ENCODE peak calls at places on chromosomes 2 and 18, in four cellular contexts. One of them, this sample, is unnamed.

GRCh38 chr2:57105694-57106093 is 921.9 kb downstream of the CCDC85A start:
- DNase-seq in HFF-Myc: no peak
- DNase-seq in coronary artery: no peak
- DNase-seq in upper lobe of right lung: no peak
- DNase-seq in this sample: no peak

GRCh38 chr2:142531375-142531774 is 346.1 kb upstream of the KYNU start:
- DNase-seq in coronary artery: no peak
- DNase-seq in HFF-Myc: no peak
- DNase-seq in upper lobe of right lung: no peak
- DNase-seq in this sample: no peak

GRCh38 chr2:62760555-62760954 is 55.0 kb downstream of the EHBP1 start:
- DNase-seq in upper lobe of right lung: no peak
- DNase-seq in HFF-Myc: peak
- DNase-seq in coronary artery: no peak
- DNase-seq in this sample: no peak

GRCh38 chr18:78873916-78874505 is 105.6 kb upstream of the SALL3 start:
- DNase-seq in coronary artery: no peak
- DNase-seq in upper lobe of right lung: no peak
- DNase-seq in HFF-Myc: no peak
- DNase-seq in this sample: no peak

GRCh38 chr2:80501874-80502624 is 197.5 kb upstream of the LRRTM1 start:
- DNase-seq in coronary artery: no peak
- DNase-seq in HFF-Myc: no peak
- DNase-seq in upper lobe of right lung: no peak
- DNase-seq in this sample: no peak

GRCh38 chr2:98794214-98794810 is 63.4 kb upstream of the MGAT4A start:
- DNase-seq in coronary artery: no peak
- DNase-seq in HFF-Myc: no peak
- DNase-seq in upper lobe of right lung: no peak
- DNase-seq in this sample: no peak

GRCh38 chr18:23635283-23636040 is 27.2 kb downstream of the ANKRD29 start:
- DNase-seq in coronary artery: no peak
- DNase-seq in upper lobe of right lung: no peak
- DNase-seq in HFF-Myc: no peak
- DNase-seq in this sample: no peak

GRCh38 chr2:10331033-10331701 is 28.5 kb downstream of the HPCAL1 start:
- DNase-seq in HFF-Myc: no peak
- DNase-seq in upper lobe of right lung: peak
- DNase-seq in coronary artery: no peak
- DNase-seq in this sample: no peak

GRCh38 chr2:9057939-9058761 is 54.7 kb upstream of the MBOAT2 start:
- DNase-seq in upper lobe of right lung: no peak
- DNase-seq in HFF-Myc: peak
- DNase-seq in coronary artery: no peak
- DNase-seq in this sample: peak

GRCh38 chr18:8052237-8052701 is 485.2 kb downstream of the PTPRM start:
- DNase-seq in coronary artery: no peak
- DNase-seq in HFF-Myc: peak
- DNase-seq in upper lobe of right lung: no peak
- DNase-seq in this sample: no peak

GRCh38 chr2:129984426-129984825 is 5.0 kb downstream of the RAB6C start:
- DNase-seq in upper lobe of right lung: no peak
- DNase-seq in HFF-Myc: no peak
- DNase-seq in coronary artery: no peak
- DNase-seq in this sample: no peak

GRCh38 chr2:174788291-174788929 is 24.1 kb upstream of the CHRNA1 start:
- DNase-seq in HFF-Myc: peak
- DNase-seq in upper lobe of right lung: no peak
- DNase-seq in coronary artery: no peak
- DNase-seq in this sample: no peak

GRCh38 chr2:95062716-95063400 is 37.4 kb downstream of the MAL start:
- DNase-seq in coronary artery: no peak
- DNase-seq in HFF-Myc: no peak
- DNase-seq in upper lobe of right lung: no peak
- DNase-seq in this sample: no peak

GRCh38 chr2:206797376-206797775 is 32.0 kb downstream of the FASTKD2 start:
- DNase-seq in coronary artery: no peak
- DNase-seq in upper lobe of right lung: no peak
- DNase-seq in HFF-Myc: no peak
- DNase-seq in this sample: no peak

GRCh38 chr2:200913654-200914053 is 24.5 kb downstream of the NIF3L1 start:
- DNase-seq in upper lobe of right lung: no peak
- DNase-seq in HFF-Myc: no peak
- DNase-seq in coronary artery: no peak
- DNase-seq in this sample: no peak

GRCh38 chr18:74139414-74139813 is 8.2 kb downstream of the FBXO15 start:
- DNase-seq in coronary artery: no peak
- DNase-seq in upper lobe of right lung: no peak
- DNase-seq in HFF-Myc: no peak
- DNase-seq in this sample: no peak

GRCh38 chr2:234453216-234453615 is 43.7 kb downstream of the ARL4C start:
- DNase-seq in HFF-Myc: no peak
- DNase-seq in coronary artery: no peak
- DNase-seq in upper lobe of right lung: no peak
- DNase-seq in this sample: no peak

GRCh38 chr2:118089015-118089800 is 937 bp downstream of the INSIG2 start:
- DNase-seq in coronary artery: no peak
- DNase-seq in HFF-Myc: no peak
- DNase-seq in upper lobe of right lung: no peak
- DNase-seq in this sample: no peak

GRCh38 chr18:36724591-36725001 is 104.2 kb downstream of the TPGS2 start:
- DNase-seq in upper lobe of right lung: no peak
- DNase-seq in HFF-Myc: no peak
- DNase-seq in coronary artery: no peak
- DNase-seq in this sample: no peak

GRCh38 chr2:176269319-176270099 is at the start of gene MTX2:
- DNase-seq in HFF-Myc: peak
- DNase-seq in coronary artery: peak
- DNase-seq in upper lobe of right lung: peak
- DNase-seq in this sample: no peak

GRCh38 chr2:198144621-198145020 is 340.2 kb downstream of the PLCL1 start:
- DNase-seq in HFF-Myc: no peak
- DNase-seq in upper lobe of right lung: no peak
- DNase-seq in coronary artery: no peak
- DNase-seq in this sample: no peak

GRCh38 chr2:155010925-155011324 is 312.4 kb downstream of the KCNJ3 start:
- DNase-seq in coronary artery: no peak
- DNase-seq in HFF-Myc: no peak
- DNase-seq in upper lobe of right lung: no peak
- DNase-seq in this sample: no peak

GRCh38 chr2:128550801-128551416 is 232.2 kb upstream of the HS6ST1 start:
- DNase-seq in HFF-Myc: no peak
- DNase-seq in coronary artery: no peak
- DNase-seq in upper lobe of right lung: no peak
- DNase-seq in this sample: no peak

GRCh38 chr2:38690499-38691420 is 24.8 kb downstream of the GALM start:
- DNase-seq in HFF-Myc: peak
- DNase-seq in coronary artery: no peak
- DNase-seq in upper lobe of right lung: no peak
- DNase-seq in this sample: peak

GRCh38 chr2:39593439-39594393 is 72.0 kb upstream of the TMEM178A start:
- DNase-seq in coronary artery: no peak
- DNase-seq in HFF-Myc: peak
- DNase-seq in upper lobe of right lung: no peak
- DNase-seq in this sample: peak

GRCh38 chr2:112583497-112584133 is 794 bp upstream of the CHCHD5 start:
- DNase-seq in coronary artery: no peak
- DNase-seq in upper lobe of right lung: no peak
- DNase-seq in HFF-Myc: no peak
- DNase-seq in this sample: no peak

GRCh38 chr2:145715601-145716000 is 1195.7 kb upstream of the ZEB2 start:
- DNase-seq in upper lobe of right lung: no peak
- DNase-seq in coronary artery: no peak
- DNase-seq in HFF-Myc: no peak
- DNase-seq in this sample: no peak

GRCh38 chr2:121210691-121211090 is 74.3 kb downstream of the TFCP2L1 start:
- DNase-seq in upper lobe of right lung: peak
- DNase-seq in coronary artery: no peak
- DNase-seq in HFF-Myc: no peak
- DNase-seq in this sample: no peak

GRCh38 chr2:1930956-1931914 is 186.9 kb upstream of the PXDN start:
- DNase-seq in coronary artery: peak
- DNase-seq in HFF-Myc: no peak
- DNase-seq in upper lobe of right lung: no peak
- DNase-seq in this sample: no peak

GRCh38 chr2:42770288-42771131 is 6.6 kb upstream of the OXER1 start:
- DNase-seq in coronary artery: peak
- DNase-seq in HFF-Myc: no peak
- DNase-seq in upper lobe of right lung: no peak
- DNase-seq in this sample: no peak

GRCh38 chr2:189439342-189439741 is 1.9 kb upstream of the WDR75 start:
- DNase-seq in HFF-Myc: no peak
- DNase-seq in upper lobe of right lung: no peak
- DNase-seq in coronary artery: no peak
- DNase-seq in this sample: no peak
- TF ChIP-seq CTCF in HFF-Myc: peak
- TF ChIP-seq CTCF in upper lobe of right lung: no peak
- TF ChIP-seq CTCF in coronary artery: no peak
- TF ChIP-seq CTCF in this sample: peak

DNA sequence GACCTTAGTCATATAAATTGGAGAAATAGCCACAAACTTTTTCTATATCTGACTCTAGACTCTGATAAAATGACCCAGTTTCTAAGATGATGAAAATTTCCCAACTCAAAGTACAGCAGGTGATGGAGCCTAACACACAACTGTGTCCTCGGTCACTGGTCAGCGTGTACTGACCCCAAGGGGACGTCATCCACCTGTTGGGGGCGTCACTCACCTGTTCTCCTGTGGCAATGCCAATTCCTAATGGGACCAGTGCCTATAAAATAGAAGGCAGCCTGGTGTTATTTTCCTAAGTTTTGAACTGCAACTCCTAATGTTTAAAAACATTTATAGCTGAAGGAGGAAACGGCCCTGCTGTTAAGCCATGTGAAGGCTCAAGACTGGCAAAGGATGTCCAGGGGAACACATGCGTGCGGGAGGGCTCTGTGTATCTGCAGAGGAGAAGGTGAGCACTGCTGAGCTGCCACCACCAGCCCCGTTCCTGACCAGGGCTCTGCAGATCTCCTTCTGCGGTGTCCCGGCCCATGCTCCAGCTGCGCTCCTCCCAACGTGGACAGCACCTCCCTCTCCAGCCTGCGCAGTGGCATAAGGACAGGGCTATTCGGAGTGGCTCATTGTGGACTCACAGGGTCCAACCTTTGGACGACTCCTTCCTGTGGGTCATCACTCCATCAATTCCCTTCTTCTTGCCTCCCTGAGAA is 21.2 kb downstream of the TYMS start:
- DNase-seq in coronary artery: no peak
- DNase-seq in upper lobe of right lung: no peak
- DNase-seq in HFF-Myc: no peak
- DNase-seq in this sample: no peak
- TF ChIP-seq CTCF in coronary artery: no peak
- TF ChIP-seq CTCF in upper lobe of right lung: no peak
- TF ChIP-seq CTCF in HFF-Myc: no peak
- TF ChIP-seq CTCF in this sample: no peak

DNA sequence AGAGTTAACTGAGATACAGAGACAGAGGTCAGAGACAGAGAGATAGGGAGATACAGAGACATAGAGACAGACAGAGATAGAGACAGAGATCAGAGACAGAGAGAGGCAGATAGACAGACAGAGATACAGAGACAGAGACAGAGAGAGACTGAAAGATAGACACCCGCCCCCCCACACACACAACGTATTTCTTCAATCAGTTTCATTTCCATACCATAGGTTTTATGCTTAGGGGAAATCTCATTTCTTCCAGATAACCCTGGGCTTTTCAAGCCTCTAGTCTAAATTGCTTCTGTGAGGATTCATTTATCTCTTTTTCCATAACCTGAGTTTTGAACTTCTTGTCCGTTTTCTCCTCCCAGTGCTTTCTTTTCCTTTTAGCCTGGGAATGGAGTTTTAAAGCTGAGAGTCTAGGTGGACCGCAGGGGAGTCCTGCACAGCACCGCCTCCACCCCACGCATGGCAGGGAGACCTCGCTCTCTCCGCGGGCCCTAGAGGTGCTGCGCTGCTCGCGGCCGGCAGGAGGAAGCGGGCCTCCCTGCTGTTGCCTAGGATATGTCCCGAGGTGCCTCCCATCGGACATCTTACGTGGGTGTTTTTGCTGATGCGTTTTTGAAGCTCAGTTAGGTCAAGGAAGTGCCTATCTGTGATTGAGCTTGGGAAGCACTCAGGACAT is 94.7 kb downstream of the CD8B2 start:
- DNase-seq in HFF-Myc: peak
- DNase-seq in upper lobe of right lung: peak
- DNase-seq in coronary artery: no peak
- DNase-seq in this sample: no peak
- TF ChIP-seq CTCF in HFF-Myc: no peak
- TF ChIP-seq CTCF in upper lobe of right lung: no peak
- TF ChIP-seq CTCF in coronary artery: no peak
- TF ChIP-seq CTCF in this sample: no peak

DNA sequence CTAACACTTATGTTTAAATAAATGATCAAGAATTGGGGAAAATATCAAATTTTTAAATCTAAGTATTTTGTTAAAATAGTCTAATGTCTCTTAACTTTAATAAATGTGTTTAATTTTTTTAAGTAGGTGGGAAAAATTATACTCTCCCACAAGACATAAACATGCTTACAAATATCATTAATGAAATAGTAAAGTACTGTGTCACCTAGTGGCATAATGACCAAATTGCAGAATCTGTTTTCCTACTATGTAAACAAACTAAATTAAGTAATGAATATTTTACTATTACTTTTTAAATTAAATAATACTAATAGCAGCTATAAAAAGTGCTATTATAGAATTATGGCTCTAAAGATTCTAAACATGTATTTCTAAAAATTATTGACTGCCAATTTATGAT is 52.0 kb upstream of the CHAC2 start:
- DNase-seq in HFF-Myc: no peak
- DNase-seq in coronary artery: no peak
- DNase-seq in upper lobe of right lung: no peak
- DNase-seq in this sample: no peak
- TF ChIP-seq CTCF in HFF-Myc: peak
- TF ChIP-seq CTCF in coronary artery: peak
- TF ChIP-seq CTCF in upper lobe of right lung: peak
- TF ChIP-seq CTCF in this sample: no peak

GRCh38 chr2:27264753-27265535 is 2.1 kb upstream of the SLC30A3 start:
- DNase-seq in HFF-Myc: no peak
- DNase-seq in upper lobe of right lung: peak
- DNase-seq in coronary artery: no peak
- DNase-seq in this sample: no peak
- TF ChIP-seq CTCF in HFF-Myc: peak
- TF ChIP-seq CTCF in upper lobe of right lung: peak
- TF ChIP-seq CTCF in coronary artery: no peak
- TF ChIP-seq CTCF in this sample: peak

This sample was measured in epithelial cell of proximal tubule.